ENCODE peak calls at places on chromosome 21, in nine cellular contexts. One of them, this sample, is unnamed.
A peak's percentile ranks its signal among the peaks of the same experiment; 100 is the strongest.

GRCh38 chr21:31509108-31510017 is 150.1 kb upstream of the SOD1 start:
- DNase-seq in transverse colon: peak; percentile 29
- DNase-seq in caudate nucleus: no peak
- DNase-seq in HFF-Myc: no peak
- DNase-seq in left cardiac atrium: no peak
- DNase-seq in body of pancreas: no peak
- DNase-seq in NCI-H2107: no peak
- DNase-seq in kidney glomerular epithelial cell: no peak
- DNase-seq in activated naive CD8-positive, alpha-beta T cell treated with anti-CD3 and anti-CD28 coated beads, Interleukin-2, amount 10 ng/mL, durations not matched to agents 7 days and 5 days: peak; percentile 74
- DNase-seq in this sample: no peak

GRCh38 chr21:39633043-39633442 is 20.3 kb downstream of the B3GALT5 start:
- DNase-seq in transverse colon: no peak
- DNase-seq in caudate nucleus: no peak
- DNase-seq in HFF-Myc: peak; percentile 36
- DNase-seq in left cardiac atrium: no peak
- DNase-seq in body of pancreas: no peak
- DNase-seq in NCI-H2107: no peak
- DNase-seq in kidney glomerular epithelial cell: peak; percentile 59
- DNase-seq in activated naive CD8-positive, alpha-beta T cell treated with anti-CD3 and anti-CD28 coated beads, Interleukin-2, amount 10 ng/mL, durations not matched to agents 7 days and 5 days: no peak
- DNase-seq in this sample: no peak

GRCh38 chr21:38760017-38760761 is 45.5 kb upstream of the ETS2 start:
- DNase-seq in transverse colon: no peak
- DNase-seq in caudate nucleus: no peak
- DNase-seq in HFF-Myc: no peak
- DNase-seq in left cardiac atrium: no peak
- DNase-seq in body of pancreas: no peak
- DNase-seq in NCI-H2107: no peak
- DNase-seq in kidney glomerular epithelial cell: no peak
- DNase-seq in activated naive CD8-positive, alpha-beta T cell treated with anti-CD3 and anti-CD28 coated beads, Interleukin-2, amount 10 ng/mL, durations not matched to agents 7 days and 5 days: no peak
- DNase-seq in this sample: no peak

GRCh38 chr21:26797878-26798456 is 47.2 kb downstream of the ADAMTS1 start:
- DNase-seq in transverse colon: no peak
- DNase-seq in caudate nucleus: no peak
- DNase-seq in HFF-Myc: no peak
- DNase-seq in left cardiac atrium: no peak
- DNase-seq in body of pancreas: no peak
- DNase-seq in NCI-H2107: no peak
- DNase-seq in kidney glomerular epithelial cell: no peak
- DNase-seq in activated naive CD8-positive, alpha-beta T cell treated with anti-CD3 and anti-CD28 coated beads, Interleukin-2, amount 10 ng/mL, durations not matched to agents 7 days and 5 days: no peak
- DNase-seq in this sample: no peak

GRCh38 chr21:27268290-27268689 is 301.4 kb upstream of the ADAMTS5 start:
- DNase-seq in transverse colon: no peak
- DNase-seq in caudate nucleus: no peak
- DNase-seq in HFF-Myc: no peak
- DNase-seq in left cardiac atrium: no peak
- DNase-seq in body of pancreas: no peak
- DNase-seq in NCI-H2107: no peak
- DNase-seq in kidney glomerular epithelial cell: peak; percentile 95
- DNase-seq in activated naive CD8-positive, alpha-beta T cell treated with anti-CD3 and anti-CD28 coated beads, Interleukin-2, amount 10 ng/mL, durations not matched to agents 7 days and 5 days: no peak
- DNase-seq in this sample: no peak

GRCh38 chr21:40166291-40166843 is 299.1 kb downstream of the PCP4 start:
- DNase-seq in transverse colon: no peak
- DNase-seq in caudate nucleus: no peak
- DNase-seq in HFF-Myc: no peak
- DNase-seq in left cardiac atrium: no peak
- DNase-seq in body of pancreas: no peak
- DNase-seq in NCI-H2107: no peak
- DNase-seq in kidney glomerular epithelial cell: no peak
- DNase-seq in activated naive CD8-positive, alpha-beta T cell treated with anti-CD3 and anti-CD28 coated beads, Interleukin-2, amount 10 ng/mL, durations not matched to agents 7 days and 5 days: no peak
- DNase-seq in this sample: no peak

GRCh38 chr21:34835526-34835925 is 166.7 kb downstream of the CLIC6 start:
- DNase-seq in transverse colon: peak; percentile 23
- DNase-seq in caudate nucleus: no peak
- DNase-seq in HFF-Myc: no peak
- DNase-seq in left cardiac atrium: no peak
- DNase-seq in body of pancreas: no peak
- DNase-seq in NCI-H2107: no peak
- DNase-seq in kidney glomerular epithelial cell: no peak
- DNase-seq in activated naive CD8-positive, alpha-beta T cell treated with anti-CD3 and anti-CD28 coated beads, Interleukin-2, amount 10 ng/mL, durations not matched to agents 7 days and 5 days: no peak
- DNase-seq in this sample: no peak

GRCh38 chr21:29832217-29832616 is 107.6 kb downstream of the GRIK1 start:
- DNase-seq in transverse colon: no peak
- DNase-seq in caudate nucleus: no peak
- DNase-seq in HFF-Myc: no peak
- DNase-seq in left cardiac atrium: no peak
- DNase-seq in body of pancreas: no peak
- DNase-seq in NCI-H2107: no peak
- DNase-seq in kidney glomerular epithelial cell: no peak
- DNase-seq in activated naive CD8-positive, alpha-beta T cell treated with anti-CD3 and anti-CD28 coated beads, Interleukin-2, amount 10 ng/mL, durations not matched to agents 7 days and 5 days: no peak
- DNase-seq in this sample: no peak

GRCh38 chr21:31410763-31411278 is 66.8 kb upstream of the TIAM1 start:
- DNase-seq in transverse colon: no peak
- DNase-seq in caudate nucleus: no peak
- DNase-seq in HFF-Myc: no peak
- DNase-seq in left cardiac atrium: no peak
- DNase-seq in body of pancreas: no peak
- DNase-seq in NCI-H2107: no peak
- DNase-seq in kidney glomerular epithelial cell: peak; percentile 35
- DNase-seq in activated naive CD8-positive, alpha-beta T cell treated with anti-CD3 and anti-CD28 coated beads, Interleukin-2, amount 10 ng/mL, durations not matched to agents 7 days and 5 days: no peak
- DNase-seq in this sample: no peak

GRCh38 chr21:39022901-39023693 is 160.2 kb downstream of the PSMG1 start:
- DNase-seq in transverse colon: no peak
- DNase-seq in caudate nucleus: no peak
- DNase-seq in HFF-Myc: no peak
- DNase-seq in left cardiac atrium: peak; percentile 79
- DNase-seq in body of pancreas: peak; percentile 69
- DNase-seq in NCI-H2107: peak; percentile 99
- DNase-seq in kidney glomerular epithelial cell: peak; percentile 74
- DNase-seq in activated naive CD8-positive, alpha-beta T cell treated with anti-CD3 and anti-CD28 coated beads, Interleukin-2, amount 10 ng/mL, durations not matched to agents 7 days and 5 days: no peak
- DNase-seq in this sample: no peak

GRCh38 chr21:33230518-33231324 is 983 bp downstream of the IFNAR2 start:
- DNase-seq in transverse colon: peak; percentile 66
- DNase-seq in caudate nucleus: peak; percentile 55
- DNase-seq in HFF-Myc: no peak
- DNase-seq in left cardiac atrium: peak; percentile 67
- DNase-seq in body of pancreas: peak; percentile 45
- DNase-seq in NCI-H2107: no peak
- DNase-seq in kidney glomerular epithelial cell: peak; percentile 67
- DNase-seq in activated naive CD8-positive, alpha-beta T cell treated with anti-CD3 and anti-CD28 coated beads, Interleukin-2, amount 10 ng/mL, durations not matched to agents 7 days and 5 days: peak; percentile 69
- DNase-seq in this sample: no peak

GRCh38 chr21:41217656-41218380 is 49.9 kb downstream of the BACE2 start:
- DNase-seq in transverse colon: peak; percentile 80
- DNase-seq in caudate nucleus: no peak
- DNase-seq in HFF-Myc: no peak
- DNase-seq in left cardiac atrium: peak; percentile 83
- DNase-seq in body of pancreas: no peak
- DNase-seq in NCI-H2107: no peak
- DNase-seq in kidney glomerular epithelial cell: no peak
- DNase-seq in activated naive CD8-positive, alpha-beta T cell treated with anti-CD3 and anti-CD28 coated beads, Interleukin-2, amount 10 ng/mL, durations not matched to agents 7 days and 5 days: no peak
- DNase-seq in this sample: peak; percentile 36

GRCh38 chr21:26845066-26845749 is at the start of gene ADAMTS1:
- DNase-seq in transverse colon: peak; percentile 76
- DNase-seq in caudate nucleus: peak; percentile 95
- DNase-seq in HFF-Myc: no peak
- DNase-seq in left cardiac atrium: peak; percentile 94
- DNase-seq in body of pancreas: peak; percentile 81
- DNase-seq in NCI-H2107: no peak
- DNase-seq in kidney glomerular epithelial cell: peak; percentile 69
- DNase-seq in activated naive CD8-positive, alpha-beta T cell treated with anti-CD3 and anti-CD28 coated beads, Interleukin-2, amount 10 ng/mL, durations not matched to agents 7 days and 5 days: peak; percentile 50
- DNase-seq in this sample: peak; percentile 83

GRCh38 chr21:37193676-37194075 is 73.5 kb downstream of the VPS26C start:
- DNase-seq in transverse colon: no peak
- DNase-seq in caudate nucleus: no peak
- DNase-seq in HFF-Myc: no peak
- DNase-seq in left cardiac atrium: no peak
- DNase-seq in body of pancreas: no peak
- DNase-seq in NCI-H2107: no peak
- DNase-seq in kidney glomerular epithelial cell: no peak
- DNase-seq in activated naive CD8-positive, alpha-beta T cell treated with anti-CD3 and anti-CD28 coated beads, Interleukin-2, amount 10 ng/mL, durations not matched to agents 7 days and 5 days: no peak
- DNase-seq in this sample: no peak

GRCh38 chr21:24076179-24076578 is 1531.1 kb downstream of the MRPL39 start:
- DNase-seq in transverse colon: no peak
- DNase-seq in caudate nucleus: no peak
- DNase-seq in HFF-Myc: no peak
- DNase-seq in left cardiac atrium: no peak
- DNase-seq in body of pancreas: no peak
- DNase-seq in NCI-H2107: no peak
- DNase-seq in kidney glomerular epithelial cell: no peak
- DNase-seq in activated naive CD8-positive, alpha-beta T cell treated with anti-CD3 and anti-CD28 coated beads, Interleukin-2, amount 10 ng/mL, durations not matched to agents 7 days and 5 days: no peak
- DNase-seq in this sample: peak; percentile 36

GRCh38 chr21:42570841-42571387 is 57.3 kb downstream of the SLC37A1 start:
- DNase-seq in transverse colon: peak; percentile 8
- DNase-seq in caudate nucleus: no peak
- DNase-seq in HFF-Myc: no peak
- DNase-seq in left cardiac atrium: no peak
- DNase-seq in body of pancreas: peak; percentile 24
- DNase-seq in NCI-H2107: no peak
- DNase-seq in kidney glomerular epithelial cell: no peak
- DNase-seq in activated naive CD8-positive, alpha-beta T cell treated with anti-CD3 and anti-CD28 coated beads, Interleukin-2, amount 10 ng/mL, durations not matched to agents 7 days and 5 days: peak; percentile 19
- DNase-seq in this sample: no peak

GRCh38 chr21:34986561-34987533 is 62.3 kb downstream of the RUNX1 start:
- DNase-seq in transverse colon: no peak
- DNase-seq in caudate nucleus: no peak
- DNase-seq in HFF-Myc: no peak
- DNase-seq in left cardiac atrium: no peak
- DNase-seq in body of pancreas: no peak
- DNase-seq in NCI-H2107: no peak
- DNase-seq in kidney glomerular epithelial cell: peak; percentile 17
- DNase-seq in activated naive CD8-positive, alpha-beta T cell treated with anti-CD3 and anti-CD28 coated beads, Interleukin-2, amount 10 ng/mL, durations not matched to agents 7 days and 5 days: peak; percentile 57
- DNase-seq in this sample: no peak

GRCh38 chr21:46149205-46149901 is 6.0 kb downstream of the FTCD start:
- DNase-seq in transverse colon: no peak
- DNase-seq in caudate nucleus: no peak
- DNase-seq in HFF-Myc: no peak
- DNase-seq in left cardiac atrium: peak; percentile 16
- DNase-seq in body of pancreas: peak; percentile 3
- DNase-seq in NCI-H2107: no peak
- DNase-seq in kidney glomerular epithelial cell: no peak
- DNase-seq in activated naive CD8-positive, alpha-beta T cell treated with anti-CD3 and anti-CD28 coated beads, Interleukin-2, amount 10 ng/mL, durations not matched to agents 7 days and 5 days: no peak
- DNase-seq in this sample: no peak

GRCh38 chr21:42235593-42235992 is 16.7 kb downstream of the ABCG1 start:
- DNase-seq in transverse colon: no peak
- DNase-seq in caudate nucleus: no peak
- DNase-seq in HFF-Myc: no peak
- DNase-seq in left cardiac atrium: no peak
- DNase-seq in body of pancreas: no peak
- DNase-seq in NCI-H2107: no peak
- DNase-seq in kidney glomerular epithelial cell: no peak
- DNase-seq in activated naive CD8-positive, alpha-beta T cell treated with anti-CD3 and anti-CD28 coated beads, Interleukin-2, amount 10 ng/mL, durations not matched to agents 7 days and 5 days: no peak
- DNase-seq in this sample: no peak

GRCh38 chr21:40445349-40445921 is 401.5 kb downstream of the DSCAM start:
- DNase-seq in transverse colon: no peak
- DNase-seq in caudate nucleus: no peak
- DNase-seq in HFF-Myc: no peak
- DNase-seq in left cardiac atrium: no peak
- DNase-seq in body of pancreas: no peak
- DNase-seq in NCI-H2107: no peak
- DNase-seq in kidney glomerular epithelial cell: no peak
- DNase-seq in activated naive CD8-positive, alpha-beta T cell treated with anti-CD3 and anti-CD28 coated beads, Interleukin-2, amount 10 ng/mL, durations not matched to agents 7 days and 5 days: no peak
- DNase-seq in this sample: no peak

GRCh38 chr21:34154878-34155277 is 81.5 kb downstream of the MRPS6 start:
- DNase-seq in transverse colon: no peak
- DNase-seq in caudate nucleus: no peak
- DNase-seq in HFF-Myc: no peak
- DNase-seq in left cardiac atrium: no peak
- DNase-seq in body of pancreas: no peak
- DNase-seq in NCI-H2107: no peak
- DNase-seq in kidney glomerular epithelial cell: no peak
- DNase-seq in activated naive CD8-positive, alpha-beta T cell treated with anti-CD3 and anti-CD28 coated beads, Interleukin-2, amount 10 ng/mL, durations not matched to agents 7 days and 5 days: peak; percentile 60
- DNase-seq in this sample: no peak

GRCh38 chr21:44054710-44055109 is 42.6 kb downstream of the TRAPPC10 start:
- DNase-seq in transverse colon: no peak
- DNase-seq in caudate nucleus: no peak
- DNase-seq in HFF-Myc: no peak
- DNase-seq in left cardiac atrium: no peak
- DNase-seq in body of pancreas: no peak
- DNase-seq in NCI-H2107: no peak
- DNase-seq in kidney glomerular epithelial cell: peak; percentile 77
- DNase-seq in activated naive CD8-positive, alpha-beta T cell treated with anti-CD3 and anti-CD28 coated beads, Interleukin-2, amount 10 ng/mL, durations not matched to agents 7 days and 5 days: no peak
- DNase-seq in this sample: no peak

GRCh38 chr21:38263493-38263892 is 6.7 kb downstream of the KCNJ15 start:
- DNase-seq in transverse colon: no peak
- DNase-seq in caudate nucleus: no peak
- DNase-seq in HFF-Myc: no peak
- DNase-seq in left cardiac atrium: no peak
- DNase-seq in body of pancreas: no peak
- DNase-seq in NCI-H2107: no peak
- DNase-seq in kidney glomerular epithelial cell: no peak
- DNase-seq in activated naive CD8-positive, alpha-beta T cell treated with anti-CD3 and anti-CD28 coated beads, Interleukin-2, amount 10 ng/mL, durations not matched to agents 7 days and 5 days: no peak
- DNase-seq in this sample: no peak